ENCODE peak calls at places on chromosome 5, in ten cellular contexts. V is kidney, Y is left ventricle myocardium inferior, H is thyroid gland, E is BJ, K is thoracic aorta, F is heart left ventricle, M is spleen, X is HCT116, R is IMR-90. D is an unnamed sample.

GRCh38 chr5:83815661-83816060 is 95.0 kb upstream of the HAPLN1 start:
- DNase-seq in E (no peak), M (no peak), X (no peak), H (no peak), V (no peak), K (no peak), R (no peak), Y (no peak), F (no peak), D (no peak)

GRCh38 chr5:154860123-154860522 is 1.7 kb downstream of the CNOT8 start:
- DNase-seq in H (no peak), M (no peak), X (no peak), E (no peak), F (no peak), K (no peak), Y (no peak), R (peak), V (peak), D (peak)

GRCh38 chr5:114116981-114117380 is 244.9 kb upstream of the KCNN2 start:
- DNase-seq in Y (no peak), V (no peak), E (no peak), R (no peak), K (no peak), X (no peak), F (no peak), H (no peak), M (no peak), D (no peak)

GRCh38 chr5:60178101-60178500 is 284.6 kb upstream of the PDE4D start:
- DNase-seq in K (no peak), E (no peak), V (no peak), R (no peak), X (no peak), Y (no peak), H (no peak), M (no peak), F (no peak), D (peak)

GRCh38 chr5:63398346-63398745 is 563.9 kb downstream of the HTR1A start:
- DNase-seq in H (no peak), K (no peak), M (no peak), F (no peak), R (no peak), V (no peak), E (no peak), X (no peak), Y (no peak), D (no peak)

GRCh38 chr5:128409401-128409800 is 128.6 kb downstream of the FBN2 start:
- DNase-seq in R (no peak), K (no peak), M (no peak), H (no peak), Y (no peak), F (no peak), V (no peak), X (no peak), E (no peak), D (no peak)

GRCh38 chr5:130923543-130924159 is 241.4 kb downstream of the HINT1 start:
- DNase-seq in K (no peak), M (no peak), V (no peak), Y (no peak), X (no peak), H (no peak), R (no peak), E (no peak), F (no peak), D (no peak)

GRCh38 chr5:59107692-59108091 is 524.8 kb downstream of the RAB3C start:
- DNase-seq in M (no peak), X (no peak), E (no peak), R (no peak), Y (no peak), K (no peak), F (no peak), H (peak), V (no peak), D (peak)

GRCh38 chr5:6404129-6404528 is 25.8 kb upstream of the MED10 start:
- DNase-seq in R (peak), E (peak), Y (no peak), V (no peak), X (no peak), F (no peak), H (no peak), M (no peak), K (no peak), D (peak)

GRCh38 chr5:124061663-124062062 is 549.7 kb downstream of the CSNK1G3 start:
- DNase-seq in F (no peak), M (no peak), E (no peak), H (peak), R (peak), Y (no peak), X (no peak), V (no peak), K (no peak), D (peak)

GRCh38 chr5:2179861-2180260 is 297.1 kb upstream of the IRX4 start:
- DNase-seq in R (no peak), K (no peak), V (no peak), E (no peak), M (no peak), F (no peak), Y (no peak), X (no peak), H (no peak), D (no peak)

GRCh38 chr5:3092211-3092610 is 340.7 kb upstream of the IRX2 start:
- DNase-seq in E (no peak), H (no peak), M (no peak), R (no peak), X (no peak), V (no peak), Y (no peak), K (no peak), F (no peak), D (no peak)

GRCh38 chr5:59813761-59814562 is 79.6 kb downstream of the PDE4D start:
- DNase-seq in H (no peak), X (peak), F (no peak), Y (no peak), K (no peak), M (no peak), V (no peak), R (peak), E (no peak), D (peak)

GRCh38 chr5:91139572-91140200 is 243.4 kb downstream of the ARRDC3 start:
- DNase-seq in M (no peak), K (no peak), F (no peak), V (no peak), H (no peak), R (peak), X (no peak), E (no peak), Y (no peak), D (no peak)

GRCh38 chr5:56670916-56671315 is 144.4 kb upstream of the MAP3K1 start:
- DNase-seq in H (no peak), F (no peak), R (peak), Y (no peak), M (no peak), K (no peak), V (no peak), E (no peak), X (no peak), D (no peak)

GRCh38 chr5:164302533-164303235 is 797.3 kb downstream of the MAT2B start:
- DNase-seq in E (no peak), R (peak), X (no peak), F (no peak), V (no peak), Y (no peak), H (no peak), M (no peak), K (no peak), D (no peak)

GRCh38 chr5:131264453-131265200 is 774 bp downstream of the CDC42SE2 start:
- DNase-seq in H (peak), R (peak), Y (peak), F (peak), M (peak), K (no peak), V (peak), E (no peak), X (no peak), D (peak)

GRCh38 chr5:146072595-146072994 is 32.8 kb downstream of the PLAC8L1 start:
- DNase-seq in M (no peak), K (no peak), V (no peak), Y (no peak), R (no peak), X (no peak), F (no peak), E (no peak), H (no peak), D (no peak)

GRCh38 chr5:74639538-74640449 is 734 bp downstream of the ENC1 start:
- DNase-seq in R (peak), M (no peak), K (no peak), E (no peak), F (peak), X (no peak), H (peak), V (peak), Y (peak), D (peak)

GRCh38 chr5:126365446-126366198 is 57.6 kb upstream of the GRAMD2B start:
- DNase-seq in X (no peak), M (no peak), R (peak), H (no peak), V (no peak), K (no peak), E (no peak), F (no peak), Y (no peak), D (no peak)

GRCh38 chr5:32195265-32195664 is 21.1 kb upstream of the GOLPH3 start:
- DNase-seq in H (peak), R (no peak), X (no peak), M (no peak), V (no peak), Y (no peak), E (no peak), K (no peak), F (no peak), D (no peak)

GRCh38 chr5:179307006-179307800 is 38.1 kb downstream of the ADAMTS2 start:
- DNase-seq in F (peak), V (peak), K (no peak), Y (no peak), X (no peak), H (no peak), R (peak), M (peak), E (no peak), D (no peak)

GRCh38 chr5:131789765-131790164 is 7.1 kb downstream of the FNIP1 start:
- DNase-seq in H (no peak), X (no peak), Y (no peak), K (no peak), M (no peak), E (no peak), F (no peak), R (no peak), V (no peak), D (no peak)

GRCh38 chr5:148382961-148383360 is 797 bp upstream of the FBXO38 start:
- DNase-seq in Y (no peak), F (no peak), E (no peak), V (no peak), X (no peak), R (no peak), H (no peak), K (no peak), M (no peak), D (peak)

GRCh38 chr5:350355-350754 is 28.8 kb downstream of the AHRR start:
- DNase-seq in X (peak), E (no peak), M (no peak), V (no peak), K (no peak), R (no peak), H (no peak), Y (no peak), F (no peak), D (no peak)

GRCh38 chr5:126052120-126052519 is 371.1 kb upstream of the GRAMD2B start:
- DNase-seq in X (no peak), K (no peak), M (no peak), Y (no peak), F (no peak), H (no peak), E (no peak), R (no peak), V (no peak), D (peak)

GRCh38 chr5:143064207-143064606 is 294.0 kb downstream of the ARHGAP26 start:
- DNase-seq in E (no peak), X (no peak), R (peak), F (no peak), K (no peak), Y (no peak), H (no peak), V (no peak), M (no peak), D (no peak)

GRCh38 chr5:102865510-102866314 is 110.6 kb downstream of the PAM start:
- DNase-seq in K (peak), M (peak), Y (peak), F (peak), X (peak), H (peak), V (peak), E (peak), R (peak), D (peak)

GRCh38 chr5:62333250-62333800 is 27.3 kb downstream of the KIF2A start:
- DNase-seq in Y (no peak), V (no peak), X (no peak), R (no peak), H (no peak), E (no peak), F (no peak), K (no peak), M (no peak), D (no peak)

GRCh38 chr5:145825751-145826180 is 9.4 kb downstream of the PRELID2 start:
- DNase-seq in M (no peak), Y (no peak), X (peak), H (no peak), E (no peak), F (no peak), V (no peak), R (peak), K (no peak), D (peak)

GRCh38 chr5:179342577-179342976 is 2.7 kb downstream of the ADAMTS2 start:
- DNase-seq in E (no peak), Y (no peak), R (peak), V (peak), H (no peak), F (no peak), X (no peak), M (peak), K (no peak), D (peak)

GRCh38 chr5:148586796-148587195 is 67.5 kb downstream of the HTR4 start:
- DNase-seq in Y (no peak), F (no peak), E (no peak), M (no peak), X (no peak), K (no peak), H (no peak), V (no peak), R (no peak), D (no peak)

GRCh38 chr5:72146056-72146455 is 38.8 kb downstream of the MAP1B start:
- DNase-seq in F (no peak), R (no peak), E (no peak), X (no peak), V (no peak), H (no peak), M (no peak), K (no peak), Y (no peak), D (no peak)

GRCh38 chr5:43078956-43079355 is 38.8 kb upstream of the ANXA2R start:
- DNase-seq in F (no peak), K (no peak), E (peak), H (no peak), V (no peak), R (peak), M (no peak), X (no peak), Y (no peak), D (peak)

GRCh38 chr5:94181940-94182339 is 436.5 kb downstream of the KIAA0825 start:
- DNase-seq in X (peak), K (no peak), H (no peak), R (peak), Y (no peak), M (no peak), V (no peak), E (no peak), F (no peak), D (peak)

GRCh38 chr5:44089419-44090125 is 299.6 kb downstream of the FGF10 start:
- DNase-seq in H (no peak), R (no peak), M (no peak), X (no peak), E (no peak), V (peak), K (no peak), Y (no peak), F (no peak), D (no peak)

GRCh38 chr5:103218164-103218563 is 40.4 kb upstream of the MACIR start:
- DNase-seq in F (no peak), Y (no peak), R (peak), M (no peak), V (no peak), H (no peak), K (no peak), X (no peak), E (no peak), D (peak)

GRCh38 chr5:141476132-141476909 is 555 bp downstream of the PCDHGC3 start:
- DNase-seq in E (peak), F (peak), R (peak), M (no peak), V (peak), X (no peak), K (no peak), H (peak), Y (peak), D (peak)

DNA sequence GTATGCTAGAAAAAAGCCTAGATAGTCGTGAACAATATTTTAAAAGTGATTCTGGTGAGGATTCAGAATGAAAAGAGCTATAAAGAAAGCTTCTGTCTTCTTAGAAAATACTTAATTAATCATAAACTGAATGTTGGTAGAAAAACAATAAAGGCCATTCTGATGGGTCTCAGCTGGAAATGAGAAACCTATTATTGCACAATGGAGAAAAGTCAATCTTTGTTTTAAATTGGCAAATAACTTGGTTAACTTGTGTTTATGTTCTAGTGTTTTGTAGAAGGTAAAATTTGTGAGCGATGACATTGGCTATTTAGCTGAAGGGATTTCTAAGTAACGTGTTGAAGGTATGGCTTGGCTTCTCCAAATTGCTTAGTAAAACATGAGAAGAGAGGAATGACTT is 74.1 kb upstream of the TMED7 start:
- DNase-seq in E (no peak), V (no peak), H (no peak), X (no peak), F (no peak), M (no peak), Y (no peak), K (no peak), R (no peak), D (no peak)
- TF ChIP-seq CTCF in E (no peak), V (no peak), H (no peak), X (no peak), F (no peak), M (no peak), Y (no peak), K (no peak), R (no peak), D (no peak)

GRCh38 chr5:16885635-16886365 is 50.3 kb downstream of the MYO10 start:
- DNase-seq in V (no peak), F (no peak), X (no peak), E (no peak), Y (no peak), R (no peak), H (no peak), K (no peak), M (no peak), D (no peak)
- H3K4me3 ChIP-seq in V (no peak), F (no peak), X (no peak), E (no peak), Y (no peak), R (no peak), H (no peak), K (no peak), M (no peak), D (no peak)

GRCh38 chr5:55187370-55187769 is 14.4 kb upstream of the CDC20B start:
- DNase-seq in E (no peak), V (no peak), K (no peak), F (no peak), H (no peak), M (no peak), R (no peak), X (peak), Y (no peak), D (peak)
- TF ChIP-seq CTCF in E (no peak), V (peak), K (no peak), F (no peak), H (no peak), M (no peak), R (peak), X (peak), Y (no peak), D (peak)

GRCh38 chr5:96431376-96432244 is 1.4 kb downstream of the PCSK1 start:
- DNase-seq in X (no peak), E (no peak), V (no peak), K (peak), Y (no peak), R (peak), H (no peak), F (no peak), M (no peak), D (peak)
- H3K4me3 ChIP-seq in X (no peak), E (no peak), V (no peak), K (peak), Y (peak), R (no peak), H (no peak), F (no peak), M (no peak), D (no peak)

DNA sequence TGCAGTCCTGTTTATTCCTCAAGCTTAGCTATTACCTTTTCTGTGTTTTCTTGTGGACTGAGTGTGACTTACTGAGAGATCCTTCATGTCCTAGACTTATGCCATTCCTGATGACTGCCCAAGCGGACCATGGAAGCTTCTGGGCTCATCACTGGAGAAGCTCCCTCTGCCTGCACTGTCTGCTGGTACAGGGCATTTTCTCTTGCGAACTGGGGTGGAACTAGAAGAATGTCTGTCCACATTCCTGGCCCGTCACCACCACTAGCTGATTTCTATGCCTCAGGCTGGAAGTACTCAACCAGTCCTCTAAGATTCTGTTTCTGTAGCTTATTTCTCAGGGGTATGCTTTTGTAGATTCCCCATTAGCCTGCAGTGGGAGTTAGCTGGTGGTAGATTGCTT is 12.3 kb downstream of the SLC36A1 start:
- DNase-seq in Y (no peak), R (peak), H (no peak), K (no peak), V (no peak), M (no peak), X (no peak), E (no peak), F (no peak), D (peak)
- TF ChIP-seq CTCF in Y (peak), R (peak), H (no peak), K (no peak), V (peak), M (no peak), X (no peak), E (peak), F (no peak), D (peak)